ENCODE peak calls at places on chromosomes 13 and 19, in eight cellular contexts. M is stimulated activated CD4-positive, alpha-beta T cell treated with anti-CD3 and anti-CD28 coated beads, Interleukin-1b, Interleukin-23, amount 100 ng/mL, for 4 hours; N is lower leg skin; D is NCI-H1930; Q is stimulated activated naive CD4-positive, alpha-beta T cell; U is RWPE1; X is DMS79 treated with DMSO at 0.1 percent for 48 hours; J is fibroblast of pulmonary artery. L is an unnamed sample.

GRCh38 chr19:54453921-54454780 is 5.2 kb downstream of the LENG8 start:
- DNase-seq in N (peak), J (no peak), D (no peak), U (no peak), X (no peak), Q (no peak), M (no peak), L (no peak)

GRCh38 chr19:2550431-2551171 is 74.7 kb downstream of the GADD45B start:
- DNase-seq in J (no peak), M (no peak), N (peak), U (no peak), D (no peak), X (peak), Q (no peak), L (no peak)

GRCh38 chr19:44653977-44654784 is 10.5 kb downstream of the PVR start:
- DNase-seq in Q (peak), U (peak), N (peak), M (peak), X (no peak), J (peak), D (no peak), L (no peak)

GRCh38 chr13:25686831-25687495 is 315.2 kb downstream of the ATP8A2 start:
- DNase-seq in X (peak), N (no peak), Q (no peak), U (no peak), J (no peak), D (peak), M (no peak), L (no peak)

GRCh38 chr13:33756929-33757328 is 61.0 kb upstream of the RFC3 start:
- DNase-seq in M (no peak), Q (no peak), X (no peak), N (no peak), J (no peak), U (no peak), D (no peak), L (no peak)

GRCh38 chr19:4849019-4849418 is 17.5 kb upstream of the TICAM1 start:
- DNase-seq in Q (no peak), D (no peak), U (no peak), N (no peak), M (no peak), X (no peak), J (no peak), L (no peak)

GRCh38 chr13:98681017-98681416 is 71.5 kb downstream of the SLC15A1 start:
- DNase-seq in M (no peak), D (no peak), U (no peak), X (no peak), Q (no peak), N (no peak), J (no peak), L (no peak)

GRCh38 chr19:41735071-41735623 is 20.2 kb upstream of the CEACAM6 start:
- DNase-seq in U (no peak), D (no peak), N (no peak), J (no peak), M (no peak), Q (no peak), X (no peak), L (no peak)

GRCh38 chr13:22278336-22278929 is 607.6 kb downstream of the FGF9 start:
- DNase-seq in J (no peak), Q (peak), N (no peak), X (no peak), U (peak), M (peak), D (no peak), L (peak)

GRCh38 chr13:30665638-30666037 is 47.9 kb downstream of the USPL1 start:
- DNase-seq in X (no peak), Q (no peak), M (no peak), N (no peak), D (no peak), U (no peak), J (no peak), L (no peak)

GRCh38 chr19:1736916-1737315 is 16.4 kb upstream of the ONECUT3 start:
- DNase-seq in U (no peak), D (no peak), M (no peak), X (no peak), J (no peak), N (no peak), Q (no peak), L (no peak)

GRCh38 chr19:17877696-17878095 is 6.0 kb downstream of the SLC5A5 start:
- DNase-seq in M (no peak), Q (no peak), N (no peak), X (no peak), J (no peak), D (no peak), U (no peak), L (no peak)

L was measured in GM03348.